ENCODE peak calls at places on chromosomes 12 and 14, in ten cellular contexts. W, D, R, U, O, I, V, Y, P and T are unnamed samples.

GRCh38 chr14:35897616-35898111 is 71.5 kb downstream of the BRMS1L start:
- DNase-seq in I (no peak), W (no peak), O (no peak), D (no peak), Y (no peak), U (no peak), V (no peak), R (no peak), P (no peak), T (no peak)

GRCh38 chr14:69956970-69957369 is 77.8 kb downstream of the SMOC1 start:
- DNase-seq in O (no peak), P (no peak), I (no peak), U (no peak), D (no peak), R (no peak), Y (no peak), V (no peak), W (no peak), T (no peak)

GRCh38 chr14:64891839-64892375 is 12.2 kb upstream of the SPTB start:
- DNase-seq in V (peak), U (peak), R (no peak), I (no peak), Y (no peak), D (peak), O (peak), P (no peak), W (peak), T (peak)

GRCh38 chr14:99242238-99242637 is 29.8 kb downstream of the BCL11B start:
- DNase-seq in D (no peak), O (no peak), P (no peak), U (no peak), Y (no peak), W (no peak), V (no peak), I (no peak), R (no peak), T (no peak)

GRCh38 chr14:68783408-68784297 is 9.2 kb downstream of the ZFP36L1 start:
- DNase-seq in I (no peak), R (no peak), W (no peak), V (no peak), D (no peak), O (no peak), P (peak), Y (no peak), U (no peak), T (no peak)

GRCh38 chr12:128402481-128402880 is 135.5 kb downstream of the TMEM132C start:
- DNase-seq in V (no peak), R (no peak), P (no peak), I (no peak), Y (no peak), U (no peak), D (no peak), O (no peak), W (no peak), T (no peak)

GRCh38 chr12:96108321-96108720 is 72.9 kb upstream of the LTA4H start:
- DNase-seq in U (peak), W (no peak), O (peak), V (peak), D (no peak), R (no peak), Y (no peak), I (no peak), P (no peak), T (peak)

GRCh38 chr12:117033382-117034045 is 65.7 kb downstream of the TESC start:
- DNase-seq in I (no peak), R (no peak), U (no peak), O (no peak), V (no peak), Y (no peak), P (no peak), W (no peak), D (no peak), T (no peak)

GRCh38 chr12:75561921-75562320 is 50.5 kb upstream of the KRR1 start:
- DNase-seq in P (no peak), O (no peak), W (no peak), R (no peak), Y (no peak), U (no peak), I (no peak), D (no peak), V (no peak), T (no peak)

GRCh38 chr14:81400852-81401251 is 728 bp upstream of the STON2 start:
- DNase-seq in P (peak), D (no peak), U (no peak), Y (no peak), I (peak), R (no peak), V (no peak), O (peak), W (peak), T (peak)

GRCh38 chr12:32455607-32456063 is 56.3 kb downstream of the FGD4 start:
- DNase-seq in I (peak), V (peak), W (peak), D (no peak), Y (peak), P (no peak), O (peak), U (peak), R (no peak), T (peak)

GRCh38 chr14:96255501-96256366 is at the start of gene BDKRB1:
- DNase-seq in U (no peak), I (no peak), Y (no peak), P (no peak), V (no peak), O (peak), W (no peak), R (no peak), D (no peak), T (no peak)

GRCh38 chr12:51621155-51621922 is 30.3 kb downstream of the SCN8A start:
- DNase-seq in O (peak), Y (no peak), D (no peak), W (no peak), I (peak), V (no peak), U (no peak), R (no peak), P (no peak), T (no peak)

GRCh38 chr14:100037351-100037750 is 27.9 kb upstream of the EVL start:
- DNase-seq in P (no peak), W (no peak), D (no peak), V (no peak), Y (no peak), R (no peak), I (no peak), O (peak), U (no peak), T (no peak)

GRCh38 chr12:76183459-76184186 is 99.1 kb upstream of the NAP1L1 start:
- DNase-seq in R (no peak), U (peak), D (peak), O (peak), Y (no peak), W (peak), I (peak), P (peak), V (no peak), T (peak)

GRCh38 chr12:52903285-52903854 is 1.5 kb downstream of the KRT8 start:
- DNase-seq in I (no peak), R (peak), O (peak), P (peak), D (peak), V (no peak), W (peak), Y (peak), U (peak), T (peak)
- TF ChIP-seq CTCF in I (no peak), R (no peak), O (no peak), P (no peak), D (no peak), V (no peak), W (no peak), Y (no peak), U (no peak), T (no peak)

GRCh38 chr12:53074999-53075370 is 4.2 kb downstream of the SPRYD3 start:
- DNase-seq in Y (no peak), P (no peak), O (no peak), I (no peak), U (no peak), R (no peak), W (no peak), D (no peak), V (no peak), T (no peak)

GRCh38 chr12:53079226-53080117 is at the start of gene SPRYD3:
- DNase-seq in I (no peak), R (peak), U (peak), D (peak), V (peak), Y (peak), P (peak), O (peak), W (peak), T (peak)

GRCh38 chr12:53077030-53077429 is 2.2 kb downstream of the SPRYD3 start:
- DNase-seq in Y (no peak), O (no peak), V (no peak), P (no peak), R (no peak), D (no peak), U (no peak), W (no peak), I (no peak), T (no peak)

GRCh38 chr12:53076461-53076860 is 2.7 kb downstream of the SPRYD3 start:
- DNase-seq in D (no peak), I (no peak), R (no peak), V (no peak), W (no peak), Y (no peak), U (no peak), P (no peak), O (no peak), T (no peak)

DNA sequence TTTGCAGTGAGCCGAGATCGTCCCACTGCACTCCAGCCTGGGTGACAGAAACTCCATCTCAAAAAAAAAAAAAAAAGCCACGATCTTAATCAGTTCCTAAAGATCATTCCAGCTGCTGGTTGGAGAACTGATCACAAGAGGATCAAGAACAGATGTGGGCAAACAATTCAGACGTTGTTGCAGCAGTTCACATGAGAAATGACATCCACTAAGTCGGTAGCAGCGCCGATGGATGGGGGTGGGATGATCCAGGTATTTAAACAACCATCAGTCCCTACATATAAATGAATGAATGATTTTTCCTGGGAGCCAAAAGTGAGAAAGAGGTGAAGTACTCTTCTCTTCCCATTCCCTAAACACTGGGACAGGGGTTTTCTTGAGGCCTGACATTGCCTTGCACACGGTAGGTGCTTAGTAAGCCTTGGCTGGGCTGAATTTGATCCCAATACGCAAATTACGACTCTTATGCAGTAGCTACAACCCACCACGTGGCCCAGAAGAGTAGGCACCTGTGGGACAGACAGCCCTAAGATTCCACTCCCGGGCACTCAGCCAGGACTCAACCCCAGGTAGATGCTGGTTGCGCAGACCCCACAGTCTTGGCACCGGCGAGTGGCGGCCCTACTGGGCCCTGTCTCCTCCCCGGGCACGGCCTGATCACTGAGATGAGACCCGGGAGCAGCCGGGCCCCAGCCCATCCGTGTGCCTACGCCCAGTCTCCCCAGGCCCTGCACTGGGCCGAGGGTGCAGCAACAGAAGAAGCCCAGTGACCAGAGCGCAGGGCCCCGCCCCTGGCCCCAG is 565 bp downstream of the SPRYD3 start:
- DNase-seq in D (no peak), I (no peak), W (no peak), V (no peak), P (no peak), R (no peak), Y (no peak), U (peak), O (peak), T (peak)
- TF ChIP-seq CTCF in D (no peak), I (no peak), W (no peak), V (peak), P (no peak), R (no peak), Y (peak), U (no peak), O (no peak), T (no peak)

DNA sequence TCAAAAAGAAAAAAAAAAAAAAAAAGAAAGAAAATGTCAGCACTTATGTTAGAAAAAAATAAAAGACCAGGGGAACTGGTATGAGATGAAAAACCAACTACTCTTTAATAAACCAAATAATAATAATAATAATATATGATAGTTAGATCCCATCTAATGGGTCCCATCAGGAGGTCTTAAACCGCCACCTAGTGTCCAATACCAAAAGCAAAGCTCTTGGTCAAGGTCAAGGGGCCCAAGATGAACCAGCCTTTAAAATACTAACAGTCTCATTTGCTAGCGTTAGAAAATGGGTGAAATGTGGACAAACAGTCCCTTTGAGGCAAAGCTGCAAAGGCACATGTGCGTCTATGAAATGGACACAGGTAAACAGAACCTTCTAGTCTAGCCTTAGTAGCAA is 12.3 kb downstream of the BRAP start:
- DNase-seq in R (no peak), W (no peak), Y (no peak), O (no peak), U (peak), D (no peak), P (no peak), V (no peak), I (no peak), T (no peak)
- TF ChIP-seq CTCF in R (peak), W (peak), Y (peak), O (peak), U (peak), D (peak), P (no peak), V (no peak), I (peak), T (peak)

DNA sequence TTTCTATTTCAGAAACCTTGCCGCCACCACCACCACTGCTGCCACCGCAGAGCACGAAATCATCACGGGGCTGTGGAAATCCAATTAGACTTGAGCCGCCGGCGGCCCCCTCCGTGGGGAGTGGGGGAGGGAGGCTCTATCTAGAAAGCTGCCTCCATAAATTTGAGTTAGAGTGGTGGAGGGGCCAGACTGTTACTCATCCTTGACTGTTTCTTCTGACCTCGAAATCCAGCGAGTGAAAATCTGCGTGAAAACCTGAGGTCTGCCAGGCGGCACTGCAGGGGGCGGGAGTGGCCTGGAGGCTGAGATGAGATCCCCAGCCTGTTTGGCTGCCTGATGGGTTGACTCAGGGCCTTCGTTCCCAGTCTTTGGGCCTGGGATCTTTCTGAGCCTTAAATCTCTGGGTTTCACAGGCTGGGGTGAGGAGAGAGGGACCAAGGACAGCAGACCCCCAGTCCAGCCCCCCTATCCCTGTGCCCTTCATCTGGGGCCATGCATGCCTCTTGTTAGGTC is 29.9 kb downstream of the TSPAN9 start:
- DNase-seq in P (no peak), Y (no peak), O (peak), U (no peak), V (no peak), R (peak), I (no peak), W (no peak), D (no peak), T (no peak)
- TF ChIP-seq CTCF in P (no peak), Y (no peak), O (no peak), U (no peak), V (no peak), R (no peak), I (no peak), W (no peak), D (no peak), T (no peak)

DNA sequence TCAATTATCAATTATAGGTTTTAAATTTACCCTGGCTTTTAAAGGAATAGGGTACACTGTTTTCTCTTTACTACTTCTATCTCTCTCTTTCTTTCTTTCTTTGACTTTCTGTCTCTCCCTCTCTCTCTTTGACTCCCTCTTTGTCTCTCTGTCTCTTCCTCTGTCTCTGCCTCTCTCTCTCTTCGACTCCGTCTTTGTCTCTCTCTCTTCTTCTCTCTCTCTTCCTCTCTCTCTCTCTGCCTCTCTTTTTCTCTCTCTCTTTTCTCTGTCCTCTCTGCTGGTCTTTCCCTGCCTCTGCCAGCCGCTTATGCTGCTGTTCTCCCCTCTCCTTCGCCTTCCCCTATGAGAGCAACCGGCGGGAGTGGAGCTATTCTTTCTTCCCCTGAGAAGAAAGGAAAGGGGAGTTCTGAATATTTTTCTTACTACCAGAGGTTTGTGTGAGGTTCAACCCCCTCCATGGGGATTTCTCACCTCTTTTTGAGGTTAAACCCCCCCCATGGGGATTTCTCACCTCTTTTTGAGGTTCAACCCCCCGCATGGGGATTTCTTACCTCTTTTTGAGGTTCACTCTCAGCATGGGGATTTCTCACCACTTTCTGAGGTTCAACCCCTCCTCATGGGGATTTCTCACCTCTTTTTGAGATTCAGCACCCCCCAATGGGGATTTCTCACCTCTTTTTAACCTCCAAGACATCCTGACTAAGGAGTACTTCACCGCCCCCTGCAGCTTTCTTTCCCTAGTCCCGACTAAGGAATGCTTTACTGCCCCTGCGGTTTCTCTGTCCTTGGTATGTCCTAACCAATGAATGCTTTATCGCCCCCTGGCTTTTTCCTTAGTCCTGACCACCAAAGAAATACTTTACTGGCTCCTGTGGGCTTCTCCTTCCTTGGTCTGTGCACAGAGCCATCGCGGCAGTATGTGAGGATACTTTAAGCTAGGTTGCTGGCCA is 27.4 kb upstream of the DDHD1 start:
- DNase-seq in U (peak), W (no peak), Y (peak), O (peak), R (no peak), V (no peak), P (no peak), I (no peak), D (peak), T (peak)
- TF ChIP-seq CTCF in U (no peak), W (no peak), Y (peak), O (peak), R (peak), V (no peak), P (no peak), I (peak), D (peak), T (no peak)

GRCh38 chr14:97978336-97978735 is 1181.2 kb downstream of the VRK1 start:
- DNase-seq in P (peak), Y (peak), U (peak), I (no peak), V (no peak), D (no peak), R (no peak), O (peak), W (peak), T (peak)
- TF ChIP-seq CTCF in P (no peak), Y (peak), U (no peak), I (no peak), V (no peak), D (no peak), R (no peak), O (peak), W (peak), T (peak)

GRCh38 chr14:50231475-50232275 is at the start of gene SOS2:
- DNase-seq in R (peak), D (peak), U (peak), P (peak), W (peak), O (peak), V (peak), I (no peak), Y (peak), T (peak)
- TF ChIP-seq CTCF in R (no peak), D (no peak), U (no peak), P (no peak), W (peak), O (no peak), V (no peak), I (no peak), Y (no peak), T (no peak)

GRCh38 chr12:111248981-111249380 is 119.9 kb downstream of the PHETA1 start:
- DNase-seq in I (no peak), V (no peak), D (no peak), W (peak), Y (no peak), R (no peak), O (peak), P (no peak), U (no peak), T (no peak)
- TF ChIP-seq CTCF in I (no peak), V (no peak), D (no peak), W (no peak), Y (no peak), R (no peak), O (no peak), P (no peak), U (no peak), T (no peak)

GRCh38 chr14:94143239-94143638 is 13.8 kb upstream of the IFI27L2 start:
- DNase-seq in D (no peak), V (no peak), W (no peak), Y (no peak), R (peak), O (no peak), I (no peak), U (peak), P (no peak), T (peak)
- TF ChIP-seq CTCF in D (peak), V (no peak), W (no peak), Y (peak), R (peak), O (peak), I (peak), U (peak), P (no peak), T (peak)

GRCh38 chr14:63209160-63209559 is 4.9 kb downstream of the RHOJ start:
- DNase-seq in V (no peak), D (no peak), O (peak), I (no peak), Y (no peak), P (no peak), R (no peak), W (no peak), U (no peak), T (no peak)

GRCh38 chr14:63212776-63213500 is 8.7 kb downstream of the RHOJ start:
- DNase-seq in P (no peak), W (no peak), U (no peak), Y (no peak), D (no peak), R (no peak), I (no peak), O (no peak), V (no peak), T (no peak)

GRCh38 chr14:63214417-63215196 is 10.4 kb downstream of the RHOJ start:
- DNase-seq in W (no peak), U (no peak), Y (no peak), O (no peak), V (no peak), I (no peak), R (no peak), P (no peak), D (no peak), T (no peak)

GRCh38 chr14:63210812-63211211 is 6.6 kb downstream of the RHOJ start:
- DNase-seq in P (no peak), U (no peak), Y (no peak), O (no peak), W (no peak), R (no peak), I (no peak), D (no peak), V (no peak), T (no peak)

GRCh38 chr14:63212209-63212608 is 8.0 kb downstream of the RHOJ start:
- DNase-seq in V (no peak), R (no peak), P (no peak), I (no peak), W (no peak), O (no peak), Y (no peak), U (no peak), D (no peak), T (no peak)
- TF ChIP-seq CTCF in V (no peak), R (no peak), P (no peak), I (peak), W (no peak), O (peak), Y (peak), U (no peak), D (no peak), T (no peak)